ENCODE peak calls at places on chromosomes 7 and 10, in five cellular contexts. One of them, this sample, is unnamed.

GRCh38 chr7:46352335-46352954 is 431.4 kb upstream of the IGFBP3 start:
- DNase-seq in neural progenitor cell: peak
- DNase-seq in BJ: peak
- DNase-seq in AG04450: peak
- DNase-seq in Peyer's patch: peak
- DNase-seq in this sample: peak

GRCh38 chr10:124053971-124054370 is 39.4 kb downstream of the CHST15 start:
- DNase-seq in Peyer's patch: no peak
- DNase-seq in BJ: no peak
- DNase-seq in neural progenitor cell: no peak
- DNase-seq in AG04450: no peak
- DNase-seq in this sample: no peak

GRCh38 chr7:14009453-14010418 is 20.3 kb upstream of the ETV1 start:
- DNase-seq in AG04450: no peak
- DNase-seq in Peyer's patch: no peak
- DNase-seq in neural progenitor cell: no peak
- DNase-seq in BJ: no peak
- DNase-seq in this sample: no peak

GRCh38 chr7:130356760-130357611 is 12.4 kb downstream of the CPA5 start:
- DNase-seq in Peyer's patch: peak
- DNase-seq in BJ: no peak
- DNase-seq in AG04450: peak
- DNase-seq in neural progenitor cell: no peak
- DNase-seq in this sample: no peak

GRCh38 chr7:15459018-15459621 is 102.7 kb downstream of the AGMO start:
- DNase-seq in neural progenitor cell: no peak
- DNase-seq in Peyer's patch: no peak
- DNase-seq in AG04450: no peak
- DNase-seq in BJ: no peak
- DNase-seq in this sample: peak

GRCh38 chr7:35035511-35035921 is 1.8 kb downstream of the DPY19L1 start:
- DNase-seq in AG04450: no peak
- DNase-seq in neural progenitor cell: peak
- DNase-seq in Peyer's patch: peak
- DNase-seq in BJ: no peak
- DNase-seq in this sample: no peak

GRCh38 chr10:16105082-16105481 is 244.8 kb upstream of the MINDY3 start:
- DNase-seq in Peyer's patch: no peak
- DNase-seq in AG04450: no peak
- DNase-seq in neural progenitor cell: no peak
- DNase-seq in BJ: no peak
- DNase-seq in this sample: no peak

GRCh38 chr7:41058986-41059741 is 643.7 kb downstream of the INHBA start:
- DNase-seq in BJ: no peak
- DNase-seq in Peyer's patch: no peak
- DNase-seq in neural progenitor cell: no peak
- DNase-seq in AG04450: no peak
- DNase-seq in this sample: no peak

DNA sequence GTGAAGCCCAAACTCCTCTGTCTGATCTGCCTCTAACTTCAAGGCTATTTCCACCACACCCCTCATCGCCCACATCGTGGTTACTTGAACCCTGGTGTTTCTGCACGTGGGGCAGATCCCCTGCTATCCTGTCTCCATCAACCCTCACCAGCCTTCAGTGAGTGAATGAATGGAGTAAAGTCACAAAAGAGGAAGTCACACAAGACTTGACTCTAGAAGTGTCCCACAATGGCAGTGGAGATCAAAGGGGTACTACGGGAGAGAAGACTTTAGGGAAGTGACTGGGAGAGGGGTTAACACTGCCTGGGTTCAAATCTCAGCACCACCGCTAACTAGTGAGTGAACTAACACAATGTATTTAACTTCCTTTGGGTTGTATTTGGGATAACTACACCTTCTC is 85.9 kb downstream of the COBL start:
- DNase-seq in neural progenitor cell: no peak
- DNase-seq in AG04450: no peak
- DNase-seq in Peyer's patch: no peak
- DNase-seq in BJ: no peak
- DNase-seq in this sample: no peak
- TF ChIP-seq CTCF in neural progenitor cell: no peak
- TF ChIP-seq CTCF in AG04450: no peak
- TF ChIP-seq CTCF in Peyer's patch: no peak
- TF ChIP-seq CTCF in BJ: no peak
- TF ChIP-seq CTCF in this sample: no peak

GRCh38 chr7:44112231-44112996 is 8.3 kb downstream of the AEBP1 start:
- DNase-seq in BJ: no peak
- DNase-seq in neural progenitor cell: no peak
- DNase-seq in Peyer's patch: no peak
- DNase-seq in AG04450: no peak
- DNase-seq in this sample: no peak
- TF ChIP-seq CTCF in BJ: no peak
- TF ChIP-seq CTCF in neural progenitor cell: no peak
- TF ChIP-seq CTCF in Peyer's patch: no peak
- TF ChIP-seq CTCF in AG04450: no peak
- TF ChIP-seq CTCF in this sample: no peak

GRCh38 chr7:73839743-73840714 is 2.3 kb downstream of the METTL27 start:
- DNase-seq in Peyer's patch: no peak
- DNase-seq in BJ: no peak
- DNase-seq in neural progenitor cell: no peak
- DNase-seq in AG04450: no peak
- DNase-seq in this sample: no peak
- TF ChIP-seq CTCF in Peyer's patch: peak
- TF ChIP-seq CTCF in BJ: no peak
- TF ChIP-seq CTCF in neural progenitor cell: peak
- TF ChIP-seq CTCF in AG04450: no peak
- TF ChIP-seq CTCF in this sample: peak

GRCh38 chr10:69262249-69262864 is 15.9 kb upstream of the HK1 start:
- DNase-seq in neural progenitor cell: no peak
- DNase-seq in BJ: no peak
- DNase-seq in Peyer's patch: no peak
- DNase-seq in AG04450: no peak
- DNase-seq in this sample: no peak
- TF ChIP-seq CTCF in neural progenitor cell: no peak
- TF ChIP-seq CTCF in BJ: no peak
- TF ChIP-seq CTCF in Peyer's patch: no peak
- TF ChIP-seq CTCF in AG04450: no peak
- TF ChIP-seq CTCF in this sample: no peak

DNA sequence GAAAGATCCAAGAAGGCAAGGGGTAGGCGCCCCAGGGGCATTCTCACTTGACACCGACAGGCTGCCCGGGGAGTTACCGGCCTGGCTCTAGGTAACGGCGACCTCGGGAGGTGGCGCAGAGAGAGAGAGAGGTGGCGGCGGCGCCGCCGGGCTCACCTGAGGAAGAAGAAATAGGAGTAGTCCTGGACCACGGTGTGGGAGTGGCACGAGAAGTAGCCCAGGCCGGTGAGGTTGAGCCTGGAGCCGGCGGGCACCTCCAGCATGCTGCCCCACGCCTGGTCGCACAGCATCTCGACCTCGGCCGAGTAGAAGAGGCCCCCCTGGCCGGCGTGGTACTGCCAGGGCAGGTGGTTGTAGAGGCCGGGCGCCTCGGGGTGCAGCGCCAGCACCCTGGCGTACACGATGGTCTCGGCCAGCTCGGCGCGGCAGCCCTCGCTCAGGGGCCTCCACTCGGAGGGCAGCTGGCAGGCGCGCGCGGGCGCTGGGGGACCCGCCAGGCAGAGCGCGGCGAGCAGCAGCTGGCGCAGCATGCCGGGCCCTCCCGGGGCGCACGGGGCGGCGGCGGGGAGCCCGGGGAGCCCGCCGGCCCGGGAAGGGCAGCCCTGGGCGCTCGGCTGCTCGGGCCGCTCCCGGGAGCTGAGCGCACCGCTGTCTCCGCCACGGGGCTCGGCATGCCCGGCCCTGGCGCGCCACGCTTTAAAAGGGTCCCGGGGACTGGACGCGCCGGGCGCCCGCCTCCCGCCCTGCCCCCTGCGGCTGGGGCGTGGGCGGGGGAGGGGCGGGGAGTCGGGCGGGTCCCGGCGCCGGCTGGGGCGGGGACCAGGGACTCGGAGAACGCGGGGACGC is at the start of gene CCDC3:
- DNase-seq in AG04450: no peak
- DNase-seq in Peyer's patch: no peak
- DNase-seq in BJ: no peak
- DNase-seq in neural progenitor cell: peak
- DNase-seq in this sample: peak
- TF ChIP-seq CTCF in AG04450: no peak
- TF ChIP-seq CTCF in Peyer's patch: no peak
- TF ChIP-seq CTCF in BJ: no peak
- TF ChIP-seq CTCF in neural progenitor cell: no peak
- TF ChIP-seq CTCF in this sample: no peak

GRCh38 chr7:101243786-101244384 is 996 bp downstream of the FIS1 start:
- DNase-seq in BJ: no peak
- DNase-seq in AG04450: no peak
- DNase-seq in Peyer's patch: peak
- DNase-seq in neural progenitor cell: peak
- DNase-seq in this sample: no peak
- TF ChIP-seq CTCF in BJ: no peak
- TF ChIP-seq CTCF in AG04450: no peak
- TF ChIP-seq CTCF in Peyer's patch: peak
- TF ChIP-seq CTCF in neural progenitor cell: no peak
- TF ChIP-seq CTCF in this sample: no peak

GRCh38 chr7:80611779-80612178 is 26.7 kb upstream of the CD36 start:
- DNase-seq in AG04450: peak
- DNase-seq in Peyer's patch: peak
- DNase-seq in BJ: no peak
- DNase-seq in neural progenitor cell: no peak
- DNase-seq in this sample: no peak
- TF ChIP-seq CTCF in AG04450: no peak
- TF ChIP-seq CTCF in Peyer's patch: no peak
- TF ChIP-seq CTCF in BJ: no peak
- TF ChIP-seq CTCF in neural progenitor cell: no peak
- TF ChIP-seq CTCF in this sample: no peak

GRCh38 chr7:155002411-155003214 is at the start of gene PAXIP1:
- DNase-seq in Peyer's patch: peak
- DNase-seq in BJ: no peak
- DNase-seq in AG04450: no peak
- DNase-seq in neural progenitor cell: peak
- DNase-seq in this sample: peak

GRCh38 chr7:155011081-155011480 is 8.2 kb upstream of the PAXIP1 start:
- DNase-seq in neural progenitor cell: no peak
- DNase-seq in AG04450: no peak
- DNase-seq in BJ: no peak
- DNase-seq in Peyer's patch: no peak
- DNase-seq in this sample: no peak

GRCh38 chr7:155009570-155010157 is 6.7 kb upstream of the PAXIP1 start:
- DNase-seq in neural progenitor cell: peak
- DNase-seq in AG04450: no peak
- DNase-seq in BJ: no peak
- DNase-seq in Peyer's patch: no peak
- DNase-seq in this sample: no peak

GRCh38 chr7:155003215-155003999 is 483 bp upstream of the PAXIP1 start:
- DNase-seq in Peyer's patch: peak
- DNase-seq in BJ: no peak
- DNase-seq in AG04450: peak
- DNase-seq in neural progenitor cell: peak
- DNase-seq in this sample: peak

GRCh38 chr7:155007947-155008346 is 5.0 kb upstream of the PAXIP1 start:
- DNase-seq in BJ: no peak
- DNase-seq in Peyer's patch: no peak
- DNase-seq in neural progenitor cell: peak
- DNase-seq in AG04450: no peak
- DNase-seq in this sample: peak
- TF ChIP-seq CTCF in BJ: peak
- TF ChIP-seq CTCF in Peyer's patch: peak
- TF ChIP-seq CTCF in neural progenitor cell: peak
- TF ChIP-seq CTCF in AG04450: peak
- TF ChIP-seq CTCF in this sample: no peak

GRCh38 chr7:151191544-151191943 is 4.5 kb upstream of the ASB10 start:
- DNase-seq in neural progenitor cell: no peak
- DNase-seq in BJ: no peak
- DNase-seq in AG04450: no peak
- DNase-seq in Peyer's patch: no peak
- DNase-seq in this sample: no peak
- TF ChIP-seq CTCF in neural progenitor cell: no peak
- TF ChIP-seq CTCF in BJ: no peak
- TF ChIP-seq CTCF in AG04450: no peak
- TF ChIP-seq CTCF in Peyer's patch: no peak
- TF ChIP-seq CTCF in this sample: no peak